ENCODE peak calls at places on chromosome 19, in eight cellular contexts. S, L, V, N, G, W, B and A are unnamed samples.

GRCh38 chr19:51364200-51365106 is 1.7 kb downstream of the ETFB start:
- DNase-seq in S (no peak), W (no peak), L (peak), V (no peak), B (no peak), N (no peak), G (no peak), A (peak)

GRCh38 chr19:31491246-31491645 is 142.0 kb upstream of the TSHZ3 start:
- DNase-seq in B (no peak), N (no peak), W (no peak), L (no peak), V (no peak), G (no peak), S (no peak), A (no peak)

GRCh38 chr19:18601875-18602274 is 4.7 kb downstream of the CRLF1 start:
- DNase-seq in S (no peak), G (no peak), W (peak), B (no peak), V (no peak), N (no peak), L (no peak), A (no peak)

GRCh38 chr19:6209233-6209632 is 70.5 kb downstream of the MLLT1 start:
- DNase-seq in W (no peak), S (no peak), B (no peak), N (peak), L (no peak), V (no peak), G (no peak), A (no peak)

GRCh38 chr19:36420961-36421748 is 2.7 kb upstream of the ZFP82 start:
- DNase-seq in S (no peak), N (peak), V (peak), G (no peak), L (no peak), B (no peak), W (peak), A (no peak)

GRCh38 chr19:2150794-2151338 is 500 bp downstream of the AP3D1 start:
- DNase-seq in L (no peak), V (no peak), B (no peak), G (no peak), N (no peak), W (no peak), S (no peak), A (no peak)

GRCh38 chr19:30149300-30149699 is 207.3 kb downstream of the URI1 start:
- DNase-seq in B (no peak), N (no peak), V (no peak), G (no peak), W (no peak), S (no peak), L (no peak), A (no peak)

GRCh38 chr19:34094960-34095359 is 77.3 kb upstream of the LSM14A start:
- DNase-seq in V (no peak), W (no peak), N (no peak), S (no peak), L (no peak), B (no peak), G (no peak), A (no peak)

GRCh38 chr19:1566392-1567115 is 1.6 kb downstream of the MEX3D start:
- DNase-seq in G (no peak), W (peak), N (no peak), B (no peak), L (peak), S (no peak), V (peak), A (peak)

GRCh38 chr19:4013886-4014540 is 6.5 kb downstream of the PIAS4 start:
- DNase-seq in V (no peak), N (no peak), L (no peak), B (no peak), G (no peak), W (peak), S (no peak), A (no peak)

GRCh38 chr19:41192574-41193419 is at the start of gene CYP2S1:
- DNase-seq in W (no peak), B (no peak), G (no peak), L (peak), N (peak), S (peak), V (peak), A (no peak)

GRCh38 chr19:41548954-41549688 is 26.8 kb upstream of the CEACAM21 start:
- DNase-seq in L (no peak), N (peak), G (peak), V (peak), S (no peak), B (no peak), W (no peak), A (no peak)

GRCh38 chr19:33282036-33282686 is 20.2 kb downstream of the CEBPA start:
- DNase-seq in S (no peak), G (no peak), W (no peak), N (no peak), V (no peak), B (no peak), L (no peak), A (no peak)

GRCh38 chr19:47492571-47493377 is 8.8 kb upstream of the KPTN start:
- DNase-seq in W (no peak), B (no peak), S (no peak), L (no peak), V (no peak), N (no peak), G (no peak), A (no peak)

GRCh38 chr19:19552811-19553210 is 14.7 kb downstream of the CILP2 start:
- DNase-seq in L (peak), B (no peak), N (peak), W (peak), V (peak), S (no peak), G (no peak), A (no peak)

GRCh38 chr19:29324717-29325116 is 111.8 kb upstream of the UQCRFS1 start:
- DNase-seq in N (no peak), B (no peak), S (no peak), L (no peak), W (no peak), G (no peak), V (no peak), A (no peak)

GRCh38 chr19:21158523-21159135 is 16.8 kb downstream of the ZNF431 start:
- DNase-seq in B (no peak), S (no peak), V (no peak), L (no peak), N (no peak), G (no peak), W (no peak), A (no peak)

GRCh38 chr19:14821958-14822357 is 13.0 kb downstream of the OR7A5 start:
- DNase-seq in B (no peak), S (no peak), L (no peak), N (no peak), G (no peak), W (no peak), V (no peak), A (no peak)

GRCh38 chr19:34575206-34575605 is 93.6 kb downstream of the WTIP start:
- DNase-seq in V (no peak), S (no peak), N (no peak), W (no peak), B (no peak), G (no peak), L (no peak), A (no peak)

GRCh38 chr19:246551-246950 is 44.7 kb downstream of the PLPP2 start:
- DNase-seq in S (no peak), V (peak), W (peak), G (no peak), N (no peak), L (no peak), B (no peak), A (no peak)

GRCh38 chr19:45154064-45154827 is 6.5 kb downstream of the NKPD1 start:
- DNase-seq in S (peak), L (no peak), N (peak), G (no peak), B (no peak), W (no peak), V (no peak), A (peak)

GRCh38 chr19:17421942-17422341 is 2.1 kb downstream of the MVB12A start:
- DNase-seq in S (no peak), W (no peak), L (no peak), V (no peak), B (no peak), N (no peak), G (no peak), A (no peak)

GRCh38 chr19:17420267-17420924 is 549 bp downstream of the MVB12A start:
- DNase-seq in S (no peak), B (no peak), L (no peak), N (peak), W (peak), V (peak), G (no peak), A (no peak)

GRCh38 chr19:17423429-17424208 is 3.8 kb downstream of the MVB12A start:
- DNase-seq in L (no peak), W (no peak), G (no peak), S (no peak), B (no peak), N (no peak), V (no peak), A (no peak)

GRCh38 chr19:17429661-17430101 is 9.8 kb downstream of the MVB12A start:
- DNase-seq in V (no peak), B (no peak), N (peak), L (no peak), G (no peak), W (no peak), S (no peak), A (no peak)

GRCh38 chr19:17424743-17425365 is 5.0 kb downstream of the MVB12A start:
- DNase-seq in G (no peak), B (no peak), W (peak), L (no peak), S (no peak), V (peak), N (peak), A (no peak)
- TF ChIP-seq REST in G (no peak), B (no peak), W (no peak), L (no peak), S (no peak), V (no peak), N (no peak), A (no peak)

DNA sequence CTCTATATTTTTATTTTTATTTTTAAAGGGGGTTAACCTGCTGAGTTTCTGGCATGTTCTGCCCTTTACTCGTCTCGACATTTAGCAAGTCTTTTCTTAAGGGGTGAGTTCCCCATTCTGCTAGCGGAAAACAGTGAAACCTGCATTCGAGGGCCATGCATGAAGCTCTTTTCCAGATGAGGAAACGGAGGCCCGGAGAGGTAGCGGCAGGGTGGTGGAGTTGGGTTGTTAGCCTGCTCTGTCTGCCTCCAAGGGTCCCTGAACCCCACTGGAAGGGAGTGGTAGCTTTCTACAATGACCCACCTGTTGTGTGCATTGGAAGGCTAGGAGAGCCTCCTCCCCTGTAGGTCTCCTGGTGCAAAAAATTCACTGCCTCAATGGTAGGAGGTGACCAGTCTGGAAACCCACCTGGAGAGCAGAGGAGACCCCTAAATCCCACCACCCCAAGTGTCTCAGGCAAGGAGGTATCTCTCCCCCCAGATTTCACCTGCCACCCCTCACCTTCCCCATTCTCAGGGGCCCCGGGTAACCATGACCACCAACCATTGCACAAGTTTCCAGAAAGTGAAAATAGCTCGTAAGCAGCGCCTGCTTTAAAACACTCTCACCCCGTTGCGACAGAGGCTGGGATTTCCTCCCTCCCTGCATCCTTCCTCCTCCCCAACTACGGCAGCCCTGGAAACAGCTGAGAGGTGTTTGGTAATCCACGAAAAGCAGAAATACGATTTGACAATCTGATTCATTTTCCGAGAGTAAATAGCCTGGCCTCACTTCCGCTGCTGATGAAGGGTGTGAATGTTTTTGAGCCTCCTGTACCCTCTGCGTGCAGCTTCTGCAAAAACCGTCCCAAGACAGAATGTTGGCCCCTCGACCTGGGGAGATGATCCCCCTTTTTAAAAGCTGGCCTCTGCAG is 3.5 kb downstream of the KLF2 start:
- DNase-seq in L (no peak), G (peak), B (no peak), N (peak), S (no peak), W (no peak), V (no peak), A (no peak)
- TF ChIP-seq REST in L (no peak), G (no peak), B (no peak), N (no peak), S (no peak), W (no peak), V (no peak), A (no peak)

DNA sequence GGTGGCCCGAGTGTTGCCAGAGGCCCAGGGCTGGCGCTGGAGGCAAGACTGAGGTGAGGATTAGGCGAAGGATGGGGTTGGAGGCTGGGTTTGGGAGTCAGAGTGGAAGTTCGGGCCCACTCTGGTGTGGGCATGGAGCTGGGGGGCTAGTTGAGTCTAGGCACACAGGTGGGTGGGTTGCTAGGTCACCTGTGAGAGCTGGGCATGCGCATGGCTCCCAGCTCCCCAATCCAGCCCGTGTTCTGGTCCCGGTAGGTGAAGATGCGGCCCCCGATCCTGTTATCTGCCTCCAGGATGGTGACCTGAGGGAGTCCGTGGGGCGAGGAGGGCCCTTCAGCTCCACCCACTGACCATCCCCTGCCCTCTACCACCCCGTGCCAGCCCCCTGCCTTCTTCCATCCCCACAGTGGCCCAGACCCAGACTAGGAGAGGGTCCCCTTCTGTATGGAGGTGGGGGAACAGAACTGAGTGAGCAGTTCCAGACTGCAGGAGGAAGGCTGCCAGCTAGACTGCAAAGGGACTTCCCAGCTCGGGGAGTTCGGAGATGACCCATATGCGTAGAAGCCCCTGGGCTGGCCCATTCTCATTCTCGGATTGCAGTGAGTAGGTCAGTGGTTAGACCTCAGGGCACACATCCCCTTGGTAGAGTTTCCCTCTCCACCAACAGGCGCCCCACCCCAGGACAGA is 1.7 kb downstream of the IL4I1 start:
- DNase-seq in V (no peak), G (no peak), B (no peak), N (no peak), S (no peak), W (no peak), L (no peak), A (no peak)
- TF ChIP-seq REST in V (no peak), G (no peak), B (no peak), N (no peak), S (no peak), W (no peak), L (no peak), A (no peak)

DNA sequence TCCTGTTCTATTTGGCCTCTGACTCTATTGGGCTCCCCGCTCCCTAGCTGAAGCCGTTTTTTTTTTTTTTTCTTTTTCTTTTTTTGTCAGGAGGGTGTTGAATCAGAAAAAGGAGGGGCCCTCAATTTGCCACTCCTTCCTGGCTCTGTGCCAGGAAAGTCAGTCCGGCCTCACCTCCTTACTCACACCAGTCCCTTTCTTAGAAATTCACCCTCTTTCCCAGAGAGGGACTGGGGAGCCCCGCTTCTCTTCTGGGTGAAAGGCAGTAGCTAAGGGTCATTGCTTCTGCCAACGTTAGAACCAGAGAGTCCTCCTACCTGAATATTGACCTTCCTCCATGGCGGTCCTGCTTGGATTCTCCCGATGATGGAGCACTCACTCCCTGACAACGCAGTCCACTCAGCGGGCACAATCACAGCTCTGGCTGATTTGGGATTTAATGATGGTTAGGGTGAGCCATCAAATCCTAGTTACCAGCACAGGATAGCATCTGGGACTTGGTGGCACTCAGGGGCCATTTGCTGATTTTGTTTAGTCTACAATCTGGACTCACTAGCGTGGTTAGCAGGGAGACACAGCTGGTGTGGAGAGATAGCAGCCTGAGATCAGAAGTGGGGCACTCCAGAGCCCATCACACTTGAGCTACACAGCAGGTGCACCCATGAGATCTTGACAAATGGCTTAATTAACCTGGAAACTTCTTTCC is 2.4 kb downstream of the FCER2 start:
- DNase-seq in S (no peak), B (peak), V (no peak), W (no peak), L (no peak), N (peak), G (no peak), A (no peak)
- TF ChIP-seq REST in S (no peak), B (no peak), V (no peak), W (no peak), L (no peak), N (no peak), G (no peak), A (no peak)

GRCh38 chr19:57099199-57099661 is 20.6 kb upstream of the USP29 start:
- DNase-seq in V (peak), B (no peak), N (peak), G (peak), L (peak), S (peak), W (peak), A (peak)
- TF ChIP-seq REST in V (no peak), B (no peak), N (no peak), G (no peak), L (no peak), S (no peak), W (no peak), A (no peak)